ENCODE peak calls at places on chromosome 19, in six cellular contexts. W is H1, K is IMR-90, B is mesendoderm, O is mesenchymal stem cell, R is H9. S is an unnamed sample. For H3K79me1, the result is how much of the 10 kb centered on the place peaks cover.

GRCh38 chr19:50882188-50882587 is 8.9 kb downstream of the KLK2 start:
- DNase-seq in R (no peak), K (no peak), W (no peak), O (no peak), B (no peak), S (no peak)

GRCh38 chr19:45306522-45307027 is 16.1 kb downstream of the CKM start:
- DNase-seq in K (no peak), W (peak), R (peak), B (peak), O (no peak), S (no peak)

GRCh38 chr19:10712754-10713153 is 5.1 kb upstream of the DNM2 start:
- DNase-seq in R (no peak), K (no peak), B (no peak), O (no peak), W (no peak), S (no peak)

GRCh38 chr19:40006273-40006691 is 9.4 kb downstream of the ZNF546 start:
- DNase-seq in O (peak), B (no peak), R (no peak), K (peak), W (no peak), S (no peak)

GRCh38 chr19:14347999-14348889 is 33.0 kb upstream of the ADGRE5 start:
- DNase-seq in R (peak), K (no peak), W (peak), O (peak), B (peak), S (peak)

GRCh38 chr19:51082641-51083040 is at the start of gene KLK14:
- DNase-seq in K (no peak), R (no peak), B (no peak), W (no peak), O (no peak), S (no peak)

GRCh38 chr19:45817725-45818301 is 2.7 kb upstream of the RSPH6A start:
- DNase-seq in B (peak), R (peak), W (peak), O (no peak), K (no peak), S (no peak)

GRCh38 chr19:27794444-27795042 is 1418.4 kb downstream of the UQCRFS1 start:
- DNase-seq in K (peak), R (peak), O (peak), W (peak), B (peak), S (peak)

GRCh38 chr19:40723661-40724254 is 6.8 kb downstream of the ITPKC start:
- DNase-seq in W (no peak), B (no peak), O (no peak), R (no peak), K (no peak), S (no peak)

GRCh38 chr19:18780081-18780480 is 11.0 kb downstream of the COMP start:
- DNase-seq in O (no peak), W (no peak), K (no peak), R (no peak), B (no peak), S (no peak)

GRCh38 chr19:19628499-19629134 is 597 bp upstream of the LPAR2 start:
- DNase-seq in B (peak), R (peak), O (peak), W (peak), K (peak), S (peak)

GRCh38 chr19:16265205-16265604 is 59.4 kb upstream of the KLF2 start:
- DNase-seq in R (no peak), K (no peak), O (no peak), B (no peak), W (no peak), S (no peak)

GRCh38 chr19:54905411-54905810 is 537 bp upstream of the NCR1 start:
- DNase-seq in W (no peak), R (no peak), B (no peak), K (no peak), O (no peak), S (no peak)

GRCh38 chr19:10295305-10295846 is 5.6 kb downstream of the ICAM5 start:
- DNase-seq in K (no peak), B (peak), R (peak), W (peak), O (no peak), S (no peak)

GRCh38 chr19:50333737-50334617 is 4.8 kb upstream of the KCNC3 start:
- DNase-seq in K (no peak), W (peak), O (peak), R (peak), B (no peak), S (no peak)

GRCh38 chr19:6772028-6772865 is at the start of gene VAV1:
- DNase-seq in R (peak), O (no peak), B (no peak), W (no peak), K (no peak), S (no peak)

GRCh38 chr19:17294051-17294891 is 9.0 kb downstream of the ABHD8 start:
- DNase-seq in R (peak), O (no peak), B (peak), K (no peak), W (peak), S (no peak)

GRCh38 chr19:8305798-8306197 is 2.4 kb downstream of the CD320 start:
- DNase-seq in O (no peak), R (no peak), W (no peak), B (no peak), K (no peak), S (no peak)

GRCh38 chr19:5880604-5881078 is 10.3 kb upstream of the FUT5 start:
- DNase-seq in R (no peak), W (no peak), B (peak), O (peak), K (peak), S (no peak)

GRCh38 chr19:42065511-42065910 is 4.5 kb downstream of the GRIK5 start:
- DNase-seq in R (no peak), B (no peak), O (no peak), K (no peak), W (no peak), S (no peak)

GRCh38 chr19:28971513-28971912 is 241.4 kb downstream of the UQCRFS1 start:
- DNase-seq in W (no peak), B (no peak), O (no peak), R (no peak), K (no peak), S (no peak)

GRCh38 chr19:47229674-47230121 is 1.3 kb downstream of the BBC3 start:
- DNase-seq in O (peak), K (peak), B (peak), W (no peak), R (no peak), S (no peak)

GRCh38 chr19:55958356-55958755 is 10.7 kb downstream of the NLRP8 start:
- DNase-seq in W (no peak), B (no peak), R (no peak), K (no peak), O (no peak), S (no peak)

GRCh38 chr19:37594982-37595382 is 306 bp downstream of the ZNF540 start:
- DNase-seq in O (no peak), K (peak), R (no peak), B (no peak), W (no peak), S (no peak)

GRCh38 chr19:10074153-10074552 is 12.0 kb upstream of the SHFL start:
- DNase-seq in W (no peak), B (peak), R (no peak), K (peak), O (peak), S (no peak)

GRCh38 chr19:49853852-49854849 is 3.2 kb downstream of the PTOV1 start:
- DNase-seq in O (no peak), K (no peak), B (no peak), R (no peak), W (no peak), S (no peak)

GRCh38 chr19:7877249-7877836 is 3.2 kb upstream of the PRR36 start:
- DNase-seq in K (no peak), R (no peak), O (no peak), B (no peak), W (no peak), S (no peak)

GRCh38 chr19:29259153-29259552 is 46.2 kb upstream of the UQCRFS1 start:
- DNase-seq in R (peak), B (peak), K (no peak), W (no peak), O (no peak), S (no peak)

GRCh38 chr19:22595918-22596341 is 38.2 kb upstream of the ZNF492 start:
- DNase-seq in O (no peak), R (no peak), K (no peak), W (no peak), B (no peak), S (no peak)

GRCh38 chr19:17538684-17539287 is 16.7 kb upstream of the COLGALT1 start:
- DNase-seq in R (no peak), W (no peak), B (peak), O (peak), K (no peak), S (no peak)

GRCh38 chr19:14022469-14022868 is 5.5 kb upstream of the RLN3 start:
- DNase-seq in K (peak), O (no peak), R (no peak), B (no peak), W (no peak), S (no peak)

GRCh38 chr19:27748551-27749152 is 1464.3 kb downstream of the UQCRFS1 start:
- DNase-seq in W (no peak), B (no peak), R (no peak), K (peak), O (peak), S (no peak)

GRCh38 chr19:45184115-45184514 is 5.5 kb downstream of the BLOC1S3 start:
- DNase-seq in R (no peak), B (no peak), W (no peak), O (no peak), K (no peak), S (no peak)

GRCh38 chr19:35006999-35007365 is 6.9 kb downstream of the GRAMD1A start:
- DNase-seq in O (no peak), W (no peak), B (no peak), R (no peak), K (no peak), S (no peak)

GRCh38 chr19:18995804-18996241 is 37.5 kb downstream of the SUGP2 start:
- DNase-seq in K (peak), O (peak), W (peak), R (peak), B (peak), S (peak)

GRCh38 chr19:50480281-50481111 is 3.8 kb upstream of the GARIN5A start:
- DNase-seq in B (no peak), R (no peak), O (no peak), W (no peak), K (no peak), S (no peak)

GRCh38 chr19:50796128-50796633 is 6.0 kb downstream of the ACP4 start:
- DNase-seq in R (no peak), O (no peak), K (no peak), W (no peak), B (no peak), S (no peak)

DNA sequence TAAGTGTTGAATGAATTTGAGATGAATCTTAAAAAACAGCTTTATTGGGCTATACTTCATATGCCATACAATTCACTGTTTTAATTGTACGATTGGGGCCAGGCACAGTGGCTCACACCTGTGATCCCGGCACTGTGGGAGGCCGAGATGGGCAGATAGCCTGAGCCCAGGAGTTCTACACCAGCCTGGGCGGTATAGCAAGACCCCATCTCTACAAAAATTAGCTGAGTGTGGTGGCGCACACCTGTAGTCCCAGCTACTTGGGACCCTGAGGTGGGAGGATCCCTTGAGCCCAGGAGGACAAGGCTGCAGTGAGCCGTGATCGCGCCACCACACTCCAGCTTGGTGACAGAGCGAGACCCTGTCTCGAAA is 10.3 kb downstream of the ARID3A start:
- DNase-seq in W (no peak), B (no peak), R (no peak), K (no peak), O (no peak), S (no peak)
- H3K79me1 ChIP-seq in W (under half), B (under half), R (under half), K (under half), O (under half), S (under half)

DNA sequence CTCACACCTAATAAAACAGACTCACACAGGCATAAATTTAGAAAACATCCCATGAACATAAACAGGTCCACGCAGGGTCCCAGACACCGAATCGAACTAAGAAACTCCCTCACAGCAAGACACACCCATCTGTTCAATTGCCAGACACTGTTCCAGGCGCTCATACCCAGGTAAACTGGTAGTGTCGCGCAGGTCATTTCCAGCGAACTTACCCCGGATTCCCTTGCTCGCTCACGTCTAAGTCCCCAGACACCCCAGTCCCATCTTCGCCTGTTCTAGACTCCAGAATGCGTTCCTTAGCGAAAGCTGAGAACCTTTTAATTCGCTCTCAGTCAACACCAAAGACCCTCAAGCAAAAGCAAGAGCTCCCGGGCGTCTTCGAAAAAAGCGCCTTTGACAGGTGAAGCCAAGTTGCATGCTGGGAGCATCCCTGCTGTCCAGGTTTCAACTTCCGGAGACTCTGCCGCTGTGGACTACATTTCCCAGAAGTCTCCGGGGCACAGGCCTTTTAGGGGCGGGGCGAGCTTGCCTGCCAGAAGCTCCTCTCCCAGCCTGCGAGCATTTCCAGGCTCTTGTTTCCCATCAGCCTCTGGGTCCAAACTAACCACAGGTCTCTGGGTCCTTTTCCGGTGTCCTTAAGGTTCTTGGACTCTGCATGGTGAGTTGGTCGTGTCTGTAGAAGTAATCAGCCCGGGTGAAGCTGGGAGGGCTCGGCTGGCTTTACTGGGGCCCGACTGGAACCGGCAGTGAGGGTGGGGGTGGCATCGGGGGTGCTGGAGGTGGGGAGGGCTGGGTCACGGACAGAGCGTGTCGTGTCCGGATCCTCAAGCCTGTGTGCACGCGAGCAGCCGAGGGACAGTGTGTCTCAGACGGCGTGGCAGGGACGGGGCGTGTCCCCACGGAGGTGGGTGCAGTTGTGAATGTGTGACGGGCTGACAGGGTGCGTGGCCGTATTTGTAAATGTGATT is at the start of gene ZNF283:
- DNase-seq in B (peak), O (peak), R (peak), W (peak), K (peak), S (peak)
- H3K4ac ChIP-seq in B (no peak), O (peak), R (no peak), W (no peak), K (peak), S (no peak)

GRCh38 chr19:2574971-2575630 is 99.2 kb downstream of the GADD45B start:
- DNase-seq in K (no peak), O (no peak), R (no peak), W (no peak), B (no peak), S (no peak)
- H3K79me1 ChIP-seq in K (under half), O (under half), R (under half), W (under half), B (under half), S (under half)

DNA sequence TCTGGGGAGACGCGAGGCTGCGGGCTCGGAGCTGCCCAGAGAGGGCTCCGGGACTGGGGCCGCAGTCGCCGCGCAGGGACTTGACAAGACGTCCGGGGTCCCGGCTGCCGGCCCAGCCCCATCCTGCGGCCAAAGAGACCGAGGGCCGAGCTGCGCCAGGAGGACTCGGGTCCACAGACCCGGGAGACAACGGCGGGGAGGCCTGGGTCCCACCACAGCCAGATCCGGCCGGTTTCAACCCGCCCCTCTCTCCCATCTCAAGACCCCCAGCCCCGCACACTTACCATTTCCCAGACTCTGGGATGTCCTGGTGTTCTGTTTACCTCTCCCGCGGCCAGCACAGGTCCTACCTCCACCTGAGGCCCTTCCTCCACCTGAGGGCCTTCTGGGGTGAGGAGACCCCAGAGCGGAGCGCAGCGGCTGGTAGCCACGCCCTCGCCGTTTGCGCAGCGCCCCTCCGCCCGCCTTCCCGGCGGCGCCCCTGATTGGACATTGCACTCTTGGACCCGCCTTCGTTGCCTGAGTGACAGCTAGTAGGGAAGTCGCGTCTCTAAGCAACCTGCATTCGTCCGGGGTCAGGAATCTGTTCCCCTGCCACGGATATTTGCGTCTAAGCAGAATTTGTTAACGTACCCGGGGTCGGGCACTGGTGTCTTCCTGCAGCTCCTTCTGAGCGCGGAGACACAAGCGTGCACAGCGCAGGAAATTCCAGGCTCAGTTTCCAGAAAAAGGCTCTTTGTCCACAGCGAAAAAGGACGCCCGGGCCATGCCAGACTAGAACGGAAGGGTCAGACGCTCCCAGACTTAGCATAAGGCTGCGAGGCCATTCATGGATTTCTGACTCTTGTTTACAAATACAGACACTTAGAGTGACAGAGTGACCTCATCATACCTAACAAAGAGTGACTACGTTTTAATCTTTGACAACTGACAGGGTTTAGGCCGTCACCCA is at the start of gene ZNF709:
- DNase-seq in B (peak), K (peak), W (peak), O (peak), R (peak), S (peak)
- H3K4ac ChIP-seq in B (no peak), K (peak), W (peak), O (peak), R (no peak), S (no peak)

GRCh38 chr19:38667552-38668205 is 20.2 kb downstream of the ACTN4 start:
- DNase-seq in K (peak), R (no peak), B (no peak), O (peak), W (no peak), S (no peak)
- H3K79me1 ChIP-seq in K (under half), R (under half), B (under half), O (under half), W (under half), S (under half)